ENCODE peak calls at places on chromosomes 1 and 21, in six cellular contexts. P is HCT116, Q is HepG2, F is K562, N is SK-N-SH, R is GM12878. J is an unnamed sample.

GRCh38 chr1:111600886-111601386 is 18.7 kb upstream of the RAP1A start:
- DNase-seq in P (no peak), Q (no peak), F (no peak), N (no peak), R (peak), J (no peak)

GRCh38 chr1:47596328-47596727 is 158.5 kb downstream of the FOXD2 start:
- DNase-seq in P (no peak), Q (no peak), F (no peak), N (no peak), R (no peak), J (no peak)

GRCh38 chr1:201461193-201461657 is 7.8 kb downstream of the PHLDA3 start:
- DNase-seq in P (peak), Q (peak), F (no peak), N (no peak), R (no peak), J (peak)

GRCh38 chr1:36859926-36860325 is 174.4 kb downstream of the GRIK3 start:
- DNase-seq in P (no peak), Q (no peak), F (peak), N (no peak), R (no peak), J (no peak)

GRCh38 chr1:79188371-79188770 is 181.8 kb upstream of the ADGRL4 start:
- DNase-seq in P (no peak), Q (no peak), F (no peak), N (no peak), R (no peak), J (peak)

GRCh38 chr1:205205055-205205454 is 6.4 kb downstream of the DSTYK start:
- DNase-seq in P (no peak), Q (no peak), F (no peak), N (no peak), R (no peak), J (no peak)

GRCh38 chr1:112060266-112060665 is 70.8 kb upstream of the KCND3 start:
- DNase-seq in P (no peak), Q (no peak), F (no peak), N (no peak), R (no peak), J (no peak)

GRCh38 chr1:236129315-236129714 is 13.0 kb upstream of the GPR137B start:
- DNase-seq in P (no peak), Q (no peak), F (no peak), N (no peak), R (no peak), J (no peak)

GRCh38 chr1:174659823-174660222 is 212.1 kb downstream of the GPR52 start:
- DNase-seq in P (peak), Q (peak), F (no peak), N (no peak), R (no peak), J (peak)

GRCh38 chr1:10032590-10033358 is at the start of gene UBE4B:
- DNase-seq in P (peak), Q (peak), F (peak), N (peak), R (peak), J (peak)

GRCh38 chr1:35253941-35254340 is 14.6 kb upstream of the ZMYM4 start:
- DNase-seq in P (no peak), Q (no peak), F (no peak), N (no peak), R (no peak), J (no peak)

GRCh38 chr21:21373969-21374368 is 375.8 kb downstream of the NCAM2 start:
- DNase-seq in P (no peak), Q (no peak), F (no peak), N (no peak), R (no peak), J (no peak)

GRCh38 chr1:12314328-12314903 is 84.6 kb downstream of the VPS13D start:
- DNase-seq in P (no peak), Q (peak), F (no peak), N (peak), R (no peak), J (no peak)

GRCh38 chr1:202143011-202143767 is 1.3 kb downstream of the ARL8A start:
- DNase-seq in P (no peak), Q (peak), F (no peak), N (peak), R (no peak), J (no peak)

GRCh38 chr1:53639251-53639721 is 99.7 kb downstream of the GLIS1 start:
- DNase-seq in P (peak), Q (no peak), F (no peak), N (no peak), R (no peak), J (no peak)

GRCh38 chr1:54384921-54385726 is 21.1 kb downstream of the SSBP3 start:
- DNase-seq in P (no peak), Q (no peak), F (no peak), N (no peak), R (no peak), J (no peak)

GRCh38 chr1:202781180-202781579 is 27.0 kb downstream of the KDM5B start:
- DNase-seq in P (no peak), Q (no peak), F (no peak), N (no peak), R (no peak), J (no peak)

GRCh38 chr1:154729031-154729442 is 121.1 kb upstream of the ADAR start:
- DNase-seq in P (no peak), Q (peak), F (no peak), N (no peak), R (no peak), J (no peak)

GRCh38 chr1:170910273-170910672 is 25.1 kb upstream of the MROH9 start:
- DNase-seq in P (no peak), Q (no peak), F (no peak), N (no peak), R (no peak), J (no peak)

GRCh38 chr1:116033322-116033721 is 57.0 kb downstream of the SLC22A15 start:
- DNase-seq in P (no peak), Q (no peak), F (no peak), N (no peak), R (no peak), J (no peak)

GRCh38 chr1:191760016-191760415 is 398.2 kb upstream of the RGS18 start:
- DNase-seq in P (no peak), Q (no peak), F (no peak), N (no peak), R (no peak), J (no peak)

GRCh38 chr1:1080951-1081310 is 6.8 kb upstream of the RNF223 start:
- DNase-seq in P (no peak), Q (no peak), F (no peak), N (peak), R (no peak), J (no peak)

GRCh38 chr1:22808186-22808845 is 97.7 kb downstream of the EPHB2 start:
- DNase-seq in P (no peak), Q (no peak), F (no peak), N (no peak), R (no peak), J (no peak)

GRCh38 chr1:212002536-212002935 is 32.8 kb downstream of the INTS7 start:
- DNase-seq in P (no peak), Q (no peak), F (no peak), N (no peak), R (no peak), J (no peak)

GRCh38 chr1:109819365-109819764 is 55.6 kb upstream of the EPS8L3 start:
- DNase-seq in P (no peak), Q (no peak), F (no peak), N (no peak), R (no peak), J (no peak)

GRCh38 chr21:44354001-44354405 is 582 bp downstream of the TRPM2 start:
- DNase-seq in P (no peak), Q (no peak), F (no peak), N (no peak), R (no peak), J (no peak)

GRCh38 chr21:26939532-26940181 is 27.2 kb downstream of the ADAMTS5 start:
- DNase-seq in P (no peak), Q (no peak), F (no peak), N (no peak), R (no peak), J (no peak)

GRCh38 chr1:36306210-36306901 is at the start of gene SH3D21:
- DNase-seq in P (no peak), Q (peak), F (peak), N (peak), R (no peak), J (no peak)

GRCh38 chr1:221344693-221345092 is 397.2 kb downstream of the DUSP10 start:
- DNase-seq in P (no peak), Q (no peak), F (no peak), N (no peak), R (no peak), J (no peak)
- TF ChIP-seq CTCF in P (no peak), Q (no peak), F (no peak), N (no peak), R (no peak), J (no peak)

GRCh38 chr1:6005276-6005917 is 13.2 kb upstream of the NPHP4 start:
- DNase-seq in P (no peak), Q (no peak), F (peak), N (no peak), R (no peak), J (no peak)

GRCh38 chr1:6004412-6005123 is 12.3 kb upstream of the NPHP4 start:
- DNase-seq in P (no peak), Q (no peak), F (no peak), N (no peak), R (no peak), J (no peak)

GRCh38 chr1:6001992-6002576 is 9.9 kb upstream of the NPHP4 start:
- DNase-seq in P (no peak), Q (no peak), F (no peak), N (peak), R (no peak), J (no peak)

GRCh38 chr1:6002714-6003501 is 10.7 kb upstream of the NPHP4 start:
- DNase-seq in P (no peak), Q (peak), F (no peak), N (peak), R (no peak), J (no peak)

GRCh38 chr1:6003568-6004411 is 11.6 kb upstream of the NPHP4 start:
- DNase-seq in P (no peak), Q (peak), F (no peak), N (peak), R (no peak), J (no peak)
- TF ChIP-seq SIN3A in P (no peak), Q (no peak), F (no peak), N (no peak), R (no peak), J (no peak)

GRCh38 chr1:158248122-158248521 is 6.1 kb upstream of the CD1A start:
- DNase-seq in P (no peak), Q (no peak), F (no peak), N (no peak), R (peak), J (no peak)

GRCh38 chr1:158248771-158249170 is 5.5 kb upstream of the CD1A start:
- DNase-seq in P (no peak), Q (no peak), F (no peak), N (no peak), R (no peak), J (no peak)

GRCh38 chr1:158249646-158250045 is 4.6 kb upstream of the CD1A start:
- DNase-seq in P (no peak), Q (no peak), F (no peak), N (no peak), R (no peak), J (no peak)

GRCh38 chr1:158251160-158251559 is 3.1 kb upstream of the CD1A start:
- DNase-seq in P (no peak), Q (no peak), F (no peak), N (no peak), R (no peak), J (no peak)

DNA sequence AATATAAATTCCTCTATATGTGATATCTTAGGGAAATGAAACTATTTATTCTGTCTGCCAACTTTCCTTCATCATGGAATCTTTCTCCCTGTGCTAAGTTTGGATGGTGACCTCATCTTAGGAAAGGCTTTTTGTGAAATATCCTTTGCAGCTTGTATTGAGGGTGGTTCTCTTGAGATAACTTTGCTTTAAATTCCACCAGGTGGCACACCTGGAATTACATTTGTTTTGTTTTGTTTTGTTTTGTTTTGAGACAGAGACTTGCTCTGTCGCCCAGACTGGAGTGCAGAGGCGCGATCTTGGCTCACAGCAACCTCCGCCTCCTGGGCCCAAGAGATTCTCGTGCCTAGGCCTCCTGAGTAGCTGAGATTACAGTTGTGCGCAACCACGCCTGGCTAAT is 7.6 kb upstream of the CD1A start:
- DNase-seq in P (peak), Q (no peak), F (no peak), N (no peak), R (no peak), J (no peak)
- TF ChIP-seq CTCF in P (peak), Q (no peak), F (no peak), N (no peak), R (peak), J (peak)

GRCh38 chr1:203871114-203871875 is 9.9 kb downstream of the SNRPE start:
- DNase-seq in P (peak), Q (peak), F (peak), N (peak), R (no peak), J (no peak)
- TF ChIP-seq SIN3A in P (no peak), Q (no peak), F (no peak), N (no peak), R (no peak), J (no peak)

GRCh38 chr21:18369115-18369514 is 34.5 kb downstream of the TMPRSS15 start:
- DNase-seq in P (no peak), Q (peak), F (no peak), N (peak), R (no peak), J (no peak)
- TF ChIP-seq CTCF in P (no peak), Q (no peak), F (no peak), N (peak), R (no peak), J (peak)

DNA sequence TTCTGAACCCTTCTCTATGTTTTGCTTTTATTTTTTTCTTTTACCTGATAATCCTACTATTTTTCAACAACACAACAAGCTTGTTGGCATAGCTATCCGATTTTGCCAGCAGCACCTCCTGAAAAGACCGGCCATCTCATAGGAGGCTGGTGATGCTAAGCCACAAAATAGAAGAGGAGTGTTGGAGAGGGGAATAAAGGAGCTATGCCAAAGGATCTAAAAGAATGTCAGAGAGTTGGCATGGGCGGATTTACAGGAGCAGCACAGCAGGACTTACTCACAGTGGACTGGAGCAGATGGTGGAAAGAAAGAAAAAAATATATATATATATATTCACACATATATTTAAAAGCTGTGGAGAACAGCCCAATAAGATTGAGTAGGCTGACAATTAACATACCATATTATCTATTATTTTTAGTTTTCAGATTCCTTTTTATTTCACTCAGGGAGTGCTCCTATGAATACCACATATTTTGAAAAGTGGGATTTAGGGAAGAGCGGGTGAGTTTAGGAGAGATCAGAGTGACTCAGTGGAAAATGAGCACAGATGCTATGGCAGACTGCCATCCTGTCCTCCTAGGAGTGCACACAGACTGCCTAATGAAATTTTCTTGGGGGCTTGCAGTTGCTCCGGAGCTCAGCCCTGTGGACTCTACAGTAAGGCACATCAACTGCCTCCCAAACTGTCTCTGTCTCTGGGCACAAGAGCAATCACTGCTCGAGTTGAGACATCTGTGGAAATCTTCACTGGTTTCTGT is 394.5 kb upstream of the CHRM3 start:
- DNase-seq in P (no peak), Q (no peak), F (no peak), N (peak), R (no peak), J (no peak)
- TF ChIP-seq SIN3A in P (no peak), Q (no peak), F (no peak), N (no peak), R (no peak), J (no peak)